ENCODE peak calls at places on chromosomes 13 and 19, in ten cellular contexts. N is fibroblast of mammary gland; B is HuH-7; M is stimulated activated CD4-positive, alpha-beta T cell treated with anti-CD3 and anti-CD28 coated beads, Interleukin-2, amount 100 ng/mL, for 48 hours; K is natural killer cell; J is ureter; P is T-helper 1 cell; A is hypothalamus; V is ascending aorta; Y is mesothelial cell of epicardium. Q is an unnamed sample.

GRCh38 chr19:17209126-17210036 is 5.8 kb upstream of the USE1 start:
- DNase-seq in N (peak), B (peak), M (peak), K (no peak), J (no peak), P (no peak), A (no peak), V (no peak), Y (no peak), Q (peak)

GRCh38 chr13:85738696-85739320 is 60.4 kb downstream of the SLITRK6 start:
- DNase-seq in N (no peak), B (no peak), M (no peak), K (no peak), J (no peak), P (no peak), A (no peak), V (no peak), Y (no peak), Q (peak)

GRCh38 chr19:3080281-3080680 is 13.9 kb upstream of the GNA11 start:
- DNase-seq in N (no peak), B (no peak), M (no peak), K (no peak), J (peak), P (no peak), A (no peak), V (no peak), Y (no peak), Q (no peak)

GRCh38 chr19:40623403-40624239 is 22.5 kb downstream of the LTBP4 start:
- DNase-seq in N (peak), B (peak), M (no peak), K (no peak), J (no peak), P (no peak), A (no peak), V (peak), Y (peak), Q (peak)

GRCh38 chr13:110250258-110250891 is 56.6 kb downstream of the COL4A1 start:
- DNase-seq in N (peak), B (no peak), M (no peak), K (no peak), J (peak), P (no peak), A (no peak), V (peak), Y (no peak), Q (peak)

GRCh38 chr13:26839682-26840081 is 79.1 kb upstream of the GPR12 start:
- DNase-seq in N (no peak), B (no peak), M (no peak), K (no peak), J (no peak), P (no peak), A (no peak), V (no peak), Y (no peak), Q (no peak)

GRCh38 chr19:40467007-40467565 is 285 bp downstream of the SPTBN4 start:
- DNase-seq in N (no peak), B (no peak), M (no peak), K (no peak), J (peak), P (no peak), A (no peak), V (no peak), Y (no peak), Q (no peak)

GRCh38 chr13:113551081-113552000 is 33.2 kb upstream of the TFDP1 start:
- DNase-seq in N (no peak), B (no peak), M (no peak), K (no peak), J (peak), P (no peak), A (no peak), V (peak), Y (no peak), Q (no peak)

GRCh38 chr19:10454267-10454666 is 33.9 kb downstream of the PDE4A start:
- DNase-seq in N (peak), B (no peak), M (no peak), K (no peak), J (no peak), P (no peak), A (peak), V (no peak), Y (no peak), Q (no peak)

GRCh38 chr19:10876459-10877240 is 5.3 kb downstream of the CARM1 start:
- DNase-seq in N (no peak), B (no peak), M (no peak), K (no peak), J (no peak), P (no peak), A (peak), V (peak), Y (no peak), Q (no peak)

GRCh38 chr13:43666403-43666802 is 120.4 kb downstream of the ENOX1 start:
- DNase-seq in N (no peak), B (no peak), M (no peak), K (no peak), J (no peak), P (no peak), A (no peak), V (no peak), Y (no peak), Q (no peak)

GRCh38 chr19:49890349-49891311 is 6.1 kb downstream of the IL4I1 start:
- DNase-seq in N (no peak), B (no peak), M (peak), K (peak), J (no peak), P (peak), A (no peak), V (no peak), Y (no peak), Q (peak)

GRCh38 chr19:15419413-15420025 is 731 bp upstream of the AKAP8L start:
- DNase-seq in N (peak), B (no peak), M (no peak), K (no peak), J (no peak), P (no peak), A (no peak), V (no peak), Y (no peak), Q (no peak)

GRCh38 chr13:105336706-105337582 is 1198.5 kb downstream of the EFNB2 start:
- DNase-seq in N (no peak), B (no peak), M (no peak), K (no peak), J (no peak), P (no peak), A (no peak), V (peak), Y (no peak), Q (peak)

GRCh38 chr19:35260694-35261304 is 8.0 kb upstream of the USF2 start:
- DNase-seq in N (no peak), B (no peak), M (no peak), K (peak), J (peak), P (no peak), A (no peak), V (no peak), Y (no peak), Q (no peak)

GRCh38 chr13:33009019-33009418 is 7.2 kb upstream of the KL start:
- DNase-seq in N (no peak), B (no peak), M (no peak), K (no peak), J (no peak), P (no peak), A (no peak), V (no peak), Y (no peak), Q (no peak)

GRCh38 chr13:42836930-42837329 is 55.5 kb downstream of the FAM216B start:
- DNase-seq in N (peak), B (peak), M (no peak), K (no peak), J (no peak), P (no peak), A (no peak), V (no peak), Y (no peak), Q (peak)

Q was measured in epithelial cell of esophagus.